ENCODE peak calls at places on chromosome 20, in five cellular contexts. S, F, G, L and N are unnamed samples.

GRCh38 chr20:37377346-37378081 is 31.6 kb downstream of the SRC start:
- DNase-seq in F (no peak), L (no peak), S (no peak), G (no peak), N (no peak)

GRCh38 chr20:17624551-17625245 is 54.8 kb downstream of the DSTN start:
- DNase-seq in F (no peak), S (no peak), L (no peak), G (no peak), N (no peak)

GRCh38 chr20:61725145-61725544 is 340.5 kb downstream of the TAF4 start:
- DNase-seq in G (no peak), L (no peak), S (no peak), F (no peak), N (no peak)

GRCh38 chr20:61882716-61883615 is 182.7 kb downstream of the TAF4 start:
- DNase-seq in G (no peak), L (no peak), S (no peak), F (no peak), N (no peak)

GRCh38 chr20:34037121-34037520 is 43.4 kb downstream of the RALY start:
- DNase-seq in F (no peak), L (no peak), G (no peak), S (no peak), N (peak)

GRCh38 chr20:33337531-33338165 is 54.6 kb downstream of the BPIFB1 start:
- DNase-seq in S (no peak), L (no peak), G (no peak), F (no peak), N (no peak)

GRCh38 chr20:2942439-2942838 is 69.2 kb downstream of the PTPRA start:
- DNase-seq in F (no peak), G (no peak), S (no peak), L (no peak), N (peak)

GRCh38 chr20:4383966-4384365 is 337.7 kb upstream of the PRND start:
- DNase-seq in G (no peak), L (no peak), S (peak), F (peak), N (no peak)

GRCh38 chr20:48238326-48238725 is 453.0 kb upstream of the SULF2 start:
- DNase-seq in S (peak), L (no peak), G (no peak), F (peak), N (peak)

GRCh38 chr20:32539817-32540675 is 45.1 kb downstream of the NOL4L start:
- DNase-seq in F (peak), G (no peak), L (no peak), S (no peak), N (no peak)

GRCh38 chr20:12925863-12926547 is 82.8 kb upstream of the SPTLC3 start:
- DNase-seq in G (no peak), F (no peak), S (no peak), L (no peak), N (no peak)

GRCh38 chr20:24034820-24035219 is 46.2 kb upstream of the GGTLC1 start:
- DNase-seq in G (no peak), L (peak), S (peak), F (peak), N (peak)

GRCh38 chr20:36728986-36729385 is 16.9 kb downstream of the NDRG3 start:
- DNase-seq in S (no peak), F (peak), G (no peak), L (no peak), N (peak)

GRCh38 chr20:37202267-37202943 is 23.1 kb upstream of the MROH8 start:
- DNase-seq in G (no peak), F (peak), S (peak), L (no peak), N (peak)

GRCh38 chr20:25532015-25532751 is 53.1 kb downstream of the NINL start:
- DNase-seq in L (no peak), F (peak), G (no peak), S (no peak), N (no peak)

GRCh38 chr20:25024171-25024570 is 31.6 kb upstream of the APMAP start:
- DNase-seq in L (peak), F (no peak), S (no peak), G (no peak), N (no peak)

GRCh38 chr20:31920275-31920855 is 31.5 kb downstream of the PDRG1 start:
- DNase-seq in F (no peak), S (no peak), G (no peak), L (no peak), N (no peak)

GRCh38 chr20:5535211-5535756 is 214.9 kb upstream of the SHLD1 start:
- DNase-seq in G (no peak), S (peak), F (no peak), L (no peak), N (peak)

GRCh38 chr20:5085380-5085779 is 34.4 kb downstream of the PCNA start:
- DNase-seq in G (no peak), F (no peak), S (no peak), L (no peak), N (no peak)

GRCh38 chr20:53949319-53949839 is 121.0 kb downstream of the BCAS1 start:
- DNase-seq in S (peak), G (peak), F (peak), L (no peak), N (peak)

GRCh38 chr20:8399963-8400362 is 267.9 kb downstream of the PLCB1 start:
- DNase-seq in L (no peak), S (no peak), G (no peak), F (no peak), N (no peak)

GRCh38 chr20:34100578-34100977 is 11.5 kb downstream of the EIF2S2 start:
- DNase-seq in G (no peak), L (no peak), S (no peak), F (no peak), N (no peak)

GRCh38 chr20:53738945-53739798 is 145.5 kb upstream of the ZNF217 start:
- DNase-seq in F (peak), L (no peak), G (no peak), S (peak), N (peak)

GRCh38 chr20:58025233-58025632 is 203.2 kb downstream of the ANKRD60 start:
- DNase-seq in L (peak), G (no peak), S (no peak), F (no peak), N (no peak)

DNA sequence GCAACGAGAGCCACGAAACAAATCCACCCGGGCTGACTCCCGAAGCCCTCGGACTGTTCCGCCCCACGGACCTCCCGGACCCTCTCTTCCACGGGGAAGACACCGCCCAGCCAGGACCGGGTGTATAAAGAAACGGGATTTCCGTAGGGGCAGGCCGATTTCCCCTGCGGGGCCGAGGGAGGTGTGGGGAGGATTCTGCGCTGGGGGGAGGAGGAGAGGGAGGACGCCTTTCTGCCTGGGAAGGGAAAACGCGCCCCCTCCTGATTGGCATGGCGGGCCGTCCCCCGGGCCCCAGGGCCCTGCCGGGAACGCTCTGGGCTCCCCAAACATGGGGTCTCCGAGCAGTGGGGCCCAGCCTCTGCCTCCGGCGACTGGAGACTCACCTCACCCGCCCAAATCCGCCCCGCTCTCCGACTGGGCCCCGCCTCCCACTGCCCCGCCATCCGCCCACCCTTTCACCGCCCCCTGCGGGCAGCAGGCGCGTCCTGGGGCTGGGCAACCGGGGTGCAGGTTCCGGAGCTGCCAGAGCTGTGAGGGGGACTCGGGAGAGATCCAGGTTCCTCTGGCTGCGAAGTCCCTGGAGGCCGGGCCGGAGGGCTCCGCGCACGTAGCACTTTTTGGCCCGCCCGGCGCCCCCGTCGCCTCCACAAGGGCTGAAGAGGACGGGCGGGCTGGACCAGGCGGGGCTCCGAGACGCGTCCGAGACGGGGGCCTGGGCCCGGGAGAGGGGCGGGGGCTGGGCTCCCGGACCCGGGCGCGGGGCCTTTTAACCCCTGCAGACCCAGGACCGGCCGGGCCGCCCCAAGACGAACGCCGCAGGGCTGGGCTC is 586 bp upstream of the PPDPF start:
- DNase-seq in G (no peak), F (peak), S (peak), L (peak), N (no peak)
- TF ChIP-seq CTCF in G (peak), F (peak), S (peak), L (no peak), N (peak)

GRCh38 chr20:46779831-46780230 is 70.4 kb downstream of the SLC2A10 start:
- DNase-seq in S (no peak), G (no peak), F (no peak), L (no peak), N (no peak)
- H3K4me3 ChIP-seq in S (no peak), G (no peak), F (no peak), L (no peak), N (no peak)

GRCh38 chr20:1440024-1440423 is 26.6 kb downstream of the NSFL1C start:
- DNase-seq in F (peak), S (no peak), L (no peak), G (no peak), N (peak)
- TF ChIP-seq CTCF in F (peak), S (peak), L (no peak), G (no peak), N (peak)

GRCh38 chr20:406200-407096 is 1.7 kb upstream of the RBCK1 start:
- DNase-seq in S (no peak), G (no peak), F (no peak), L (no peak), N (no peak)
- H3K4me3 ChIP-seq in S (no peak), G (no peak), F (peak), L (no peak), N (no peak)

DNA sequence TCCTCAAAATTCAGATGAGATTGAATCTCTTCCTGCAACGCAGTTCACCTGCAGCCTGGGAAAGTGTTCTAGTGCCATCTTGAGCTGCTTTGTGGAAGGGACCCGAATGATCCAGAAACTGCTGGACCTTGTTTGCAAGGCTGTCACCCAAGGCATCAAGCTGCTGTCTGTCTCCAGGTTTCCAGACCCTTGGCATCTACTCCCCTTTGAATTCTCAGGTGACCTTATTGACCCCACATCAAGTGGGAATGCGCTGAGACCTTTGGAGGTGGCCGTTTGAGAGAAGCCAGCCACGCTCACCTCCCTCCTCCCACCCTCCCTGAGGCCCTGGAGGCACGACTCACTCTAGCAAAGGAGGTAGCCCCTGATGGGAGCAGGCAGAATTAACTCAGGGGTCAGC is 112.5 kb downstream of the EDN3 start:
- DNase-seq in G (no peak), S (no peak), F (no peak), L (no peak), N (no peak)
- TF ChIP-seq CTCF in G (no peak), S (no peak), F (peak), L (no peak), N (no peak)

GRCh38 chr20:44720617-44720993 is 5.4 kb downstream of the CCN5 start:
- DNase-seq in F (peak), G (no peak), L (no peak), S (peak), N (no peak)

GRCh38 chr20:44719841-44720240 is 4.7 kb downstream of the CCN5 start:
- DNase-seq in L (no peak), F (no peak), S (no peak), G (no peak), N (no peak)

GRCh38 chr20:44715495-44716308 is 533 bp downstream of the CCN5 start:
- DNase-seq in L (no peak), S (no peak), F (no peak), G (no peak), N (no peak)

GRCh38 chr20:44716309-44717106 is 1.3 kb downstream of the CCN5 start:
- DNase-seq in L (no peak), S (no peak), G (no peak), F (no peak), N (no peak)

GRCh38 chr20:44717986-44718385 is 2.8 kb downstream of the CCN5 start:
- DNase-seq in L (no peak), F (no peak), G (no peak), S (no peak), N (no peak)
- H3K4me3 ChIP-seq in L (no peak), F (no peak), G (no peak), S (no peak), N (no peak)

DNA sequence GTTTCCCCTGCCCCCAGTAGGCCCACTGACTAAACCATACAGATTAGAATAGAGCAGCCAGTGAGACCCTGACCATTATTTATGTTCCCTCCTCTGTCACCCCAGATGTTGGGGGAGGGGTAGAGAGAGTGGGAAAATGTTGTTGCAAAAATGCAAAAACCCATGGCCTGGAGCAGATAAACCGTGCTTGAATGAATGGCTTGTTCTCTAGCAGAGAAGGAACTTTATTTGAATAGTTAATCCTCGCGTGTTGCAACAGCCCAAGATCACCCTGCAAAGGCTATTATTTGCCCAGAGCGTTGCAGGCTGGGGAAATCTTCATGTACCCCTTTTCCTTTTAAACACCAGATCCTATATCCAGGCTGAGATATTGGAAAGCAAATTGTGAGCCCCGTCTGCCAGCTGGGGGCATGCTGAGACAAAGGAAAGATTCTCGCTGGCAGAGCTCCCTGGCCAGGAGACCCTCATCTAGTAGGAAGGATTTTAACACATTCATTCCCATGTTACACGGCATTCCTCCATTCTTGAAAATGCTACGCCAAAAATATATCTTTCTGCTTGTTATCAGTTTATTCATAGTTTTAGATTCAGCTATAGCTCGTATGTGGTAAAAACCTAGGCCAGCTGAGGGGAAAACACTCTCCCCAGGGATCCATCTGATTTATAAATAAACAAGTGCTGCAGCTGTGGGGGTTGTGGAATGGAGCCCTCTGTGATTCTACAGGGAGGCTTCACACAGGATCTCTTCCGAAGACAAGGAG is 53.0 kb downstream of the LINC00237 start:
- DNase-seq in F (no peak), L (no peak), G (no peak), S (peak), N (no peak)
- TF ChIP-seq CTCF in F (peak), L (no peak), G (no peak), S (no peak), N (no peak)